ENCODE peak calls at places on chromosomes 5 and 9, in ten cellular contexts. One of them, this sample, is unnamed. For H3K4me1, the result is how much of the 10 kb centered on the place peaks cover.

GRCh38 chr9:97411789-97412627 is at the start of gene TDRD7:
- DNase-seq in heart right ventricle: peak
- DNase-seq in PC-3: peak
- DNase-seq in neuronal stem cell: peak
- DNase-seq in cardiac muscle cell: peak
- DNase-seq in hepatocyte: peak
- DNase-seq in endodermal cell: peak
- DNase-seq in mammary epithelial cell: peak
- DNase-seq in GM23338: peak
- DNase-seq in SK-N-SH: peak
- DNase-seq in this sample: peak

GRCh38 chr5:6574537-6574936 is 58.3 kb downstream of the NSUN2 start:
- DNase-seq in heart right ventricle: no peak
- DNase-seq in PC-3: peak
- DNase-seq in neuronal stem cell: no peak
- DNase-seq in cardiac muscle cell: no peak
- DNase-seq in hepatocyte: no peak
- DNase-seq in endodermal cell: no peak
- DNase-seq in mammary epithelial cell: no peak
- DNase-seq in GM23338: no peak
- DNase-seq in SK-N-SH: no peak
- DNase-seq in this sample: no peak

GRCh38 chr9:116450378-116451139 is 236.5 kb upstream of the TRIM32 start:
- DNase-seq in heart right ventricle: no peak
- DNase-seq in PC-3: peak
- DNase-seq in neuronal stem cell: no peak
- DNase-seq in cardiac muscle cell: peak
- DNase-seq in hepatocyte: peak
- DNase-seq in endodermal cell: no peak
- DNase-seq in mammary epithelial cell: no peak
- DNase-seq in GM23338: no peak
- DNase-seq in SK-N-SH: no peak
- DNase-seq in this sample: peak

GRCh38 chr5:143187495-143187894 is 216.0 kb downstream of the NR3C1 start:
- DNase-seq in heart right ventricle: no peak
- DNase-seq in PC-3: peak
- DNase-seq in neuronal stem cell: no peak
- DNase-seq in cardiac muscle cell: no peak
- DNase-seq in hepatocyte: no peak
- DNase-seq in endodermal cell: no peak
- DNase-seq in mammary epithelial cell: peak
- DNase-seq in GM23338: no peak
- DNase-seq in SK-N-SH: no peak
- DNase-seq in this sample: no peak

GRCh38 chr9:78397045-78397843 is 100.3 kb downstream of the PSAT1 start:
- DNase-seq in heart right ventricle: no peak
- DNase-seq in PC-3: no peak
- DNase-seq in neuronal stem cell: peak
- DNase-seq in cardiac muscle cell: no peak
- DNase-seq in hepatocyte: no peak
- DNase-seq in endodermal cell: peak
- DNase-seq in mammary epithelial cell: no peak
- DNase-seq in GM23338: peak
- DNase-seq in SK-N-SH: peak
- DNase-seq in this sample: peak

GRCh38 chr9:19085295-19085694 is 17.4 kb downstream of the HAUS6 start:
- DNase-seq in heart right ventricle: no peak
- DNase-seq in PC-3: peak
- DNase-seq in neuronal stem cell: no peak
- DNase-seq in cardiac muscle cell: peak
- DNase-seq in hepatocyte: peak
- DNase-seq in endodermal cell: no peak
- DNase-seq in mammary epithelial cell: no peak
- DNase-seq in GM23338: peak
- DNase-seq in SK-N-SH: peak
- DNase-seq in this sample: no peak

GRCh38 chr9:6938447-6938846 is 180.7 kb downstream of the KDM4C start:
- DNase-seq in heart right ventricle: no peak
- DNase-seq in PC-3: peak
- DNase-seq in neuronal stem cell: no peak
- DNase-seq in cardiac muscle cell: peak
- DNase-seq in hepatocyte: no peak
- DNase-seq in endodermal cell: no peak
- DNase-seq in mammary epithelial cell: peak
- DNase-seq in GM23338: no peak
- DNase-seq in SK-N-SH: no peak
- DNase-seq in this sample: peak

GRCh38 chr5:140043508-140043872 is 391 bp upstream of the NRG2 start:
- DNase-seq in heart right ventricle: peak
- DNase-seq in PC-3: peak
- DNase-seq in neuronal stem cell: no peak
- DNase-seq in cardiac muscle cell: no peak
- DNase-seq in hepatocyte: no peak
- DNase-seq in endodermal cell: peak
- DNase-seq in mammary epithelial cell: no peak
- DNase-seq in GM23338: peak
- DNase-seq in SK-N-SH: peak
- DNase-seq in this sample: no peak

GRCh38 chr5:57784106-57784505 is 301.5 kb upstream of the ACTBL2 start:
- DNase-seq in heart right ventricle: no peak
- DNase-seq in PC-3: no peak
- DNase-seq in neuronal stem cell: no peak
- DNase-seq in cardiac muscle cell: peak
- DNase-seq in hepatocyte: no peak
- DNase-seq in endodermal cell: no peak
- DNase-seq in mammary epithelial cell: no peak
- DNase-seq in GM23338: no peak
- DNase-seq in SK-N-SH: no peak
- DNase-seq in this sample: peak

GRCh38 chr5:139600336-139600949 is 39.3 kb downstream of the UBE2D2 start:
- DNase-seq in heart right ventricle: no peak
- DNase-seq in PC-3: peak
- DNase-seq in neuronal stem cell: no peak
- DNase-seq in cardiac muscle cell: peak
- DNase-seq in hepatocyte: no peak
- DNase-seq in endodermal cell: no peak
- DNase-seq in mammary epithelial cell: peak
- DNase-seq in GM23338: no peak
- DNase-seq in SK-N-SH: no peak
- DNase-seq in this sample: peak

DNA sequence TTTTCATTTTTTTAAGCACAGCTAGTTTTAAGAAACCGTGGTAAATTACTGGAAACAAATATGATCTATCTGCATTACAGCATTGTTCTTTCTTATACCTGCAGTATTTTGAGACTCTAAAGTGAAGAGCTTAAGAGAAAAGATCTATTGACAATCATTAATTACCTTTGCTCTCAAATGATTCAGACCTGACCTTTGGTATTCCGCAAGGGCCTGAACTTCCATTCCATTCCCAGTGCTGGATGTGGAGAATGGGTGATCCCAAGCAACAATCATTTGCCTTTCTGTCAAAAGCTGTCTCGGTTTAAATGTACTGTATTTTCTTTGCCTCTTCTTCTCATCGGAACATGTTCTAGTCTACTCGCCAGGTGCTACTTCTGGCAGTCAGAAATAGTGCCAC is 18.9 kb downstream of the NREP start:
- DNase-seq in heart right ventricle: no peak
- DNase-seq in PC-3: peak
- DNase-seq in neuronal stem cell: no peak
- DNase-seq in cardiac muscle cell: no peak
- DNase-seq in hepatocyte: no peak
- DNase-seq in endodermal cell: no peak
- DNase-seq in mammary epithelial cell: no peak
- DNase-seq in GM23338: no peak
- DNase-seq in SK-N-SH: no peak
- DNase-seq in this sample: no peak
- H3K4me1 ChIP-seq in heart right ventricle: half or more
- H3K4me1 ChIP-seq in PC-3: under half
- H3K4me1 ChIP-seq in neuronal stem cell: under half
- H3K4me1 ChIP-seq in cardiac muscle cell: half or more
- H3K4me1 ChIP-seq in hepatocyte: under half
- H3K4me1 ChIP-seq in endodermal cell: under half
- H3K4me1 ChIP-seq in mammary epithelial cell: under half
- H3K4me1 ChIP-seq in GM23338: half or more
- H3K4me1 ChIP-seq in SK-N-SH: under half
- H3K4me1 ChIP-seq in this sample: half or more

DNA sequence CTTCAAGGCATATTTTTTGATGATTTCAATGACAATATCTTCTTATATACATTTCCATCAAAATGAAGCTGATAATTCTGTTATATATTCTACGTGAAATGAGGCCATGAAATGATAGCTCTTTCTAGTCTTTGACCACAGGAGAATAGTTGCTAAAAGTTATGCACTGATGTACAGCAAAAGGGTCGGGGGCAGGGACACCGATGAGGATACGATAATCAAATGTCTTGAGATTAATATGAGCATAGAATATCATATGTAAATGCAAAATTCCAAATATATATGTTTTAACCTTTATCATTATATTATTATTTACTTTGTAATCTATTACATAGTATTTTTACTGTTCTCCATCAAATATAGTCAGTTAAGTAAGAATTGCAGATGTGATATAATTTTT is 264.8 kb downstream of the KIAA0825 start:
- DNase-seq in heart right ventricle: no peak
- DNase-seq in PC-3: no peak
- DNase-seq in neuronal stem cell: no peak
- DNase-seq in cardiac muscle cell: no peak
- DNase-seq in hepatocyte: no peak
- DNase-seq in endodermal cell: no peak
- DNase-seq in mammary epithelial cell: no peak
- DNase-seq in GM23338: no peak
- DNase-seq in SK-N-SH: no peak
- DNase-seq in this sample: no peak
- H3K4me1 ChIP-seq in heart right ventricle: under half
- H3K4me1 ChIP-seq in PC-3: under half
- H3K4me1 ChIP-seq in neuronal stem cell: under half
- H3K4me1 ChIP-seq in cardiac muscle cell: under half
- H3K4me1 ChIP-seq in hepatocyte: under half
- H3K4me1 ChIP-seq in endodermal cell: under half
- H3K4me1 ChIP-seq in mammary epithelial cell: under half
- H3K4me1 ChIP-seq in GM23338: half or more
- H3K4me1 ChIP-seq in SK-N-SH: under half
- H3K4me1 ChIP-seq in this sample: under half

DNA sequence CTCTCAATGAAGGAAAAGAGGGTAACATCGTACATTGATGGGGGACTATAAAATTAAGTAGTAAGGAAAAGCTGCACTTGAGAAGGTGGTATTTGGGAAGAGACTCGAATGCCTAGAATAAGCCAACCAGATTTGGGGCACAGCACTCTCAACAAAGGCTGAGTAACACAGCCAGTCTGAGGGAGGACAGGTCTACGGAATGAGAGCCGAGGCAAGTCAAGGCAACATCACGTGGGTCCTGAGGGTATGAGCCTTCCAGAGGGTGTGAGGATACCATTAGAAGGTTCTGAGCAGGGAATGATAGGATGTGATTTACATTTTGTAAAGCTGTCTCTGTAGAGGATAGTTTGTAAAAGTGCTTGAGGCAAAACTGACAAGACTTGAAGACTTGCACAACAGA is 434.1 kb downstream of the RAB3C start:
- DNase-seq in heart right ventricle: no peak
- DNase-seq in PC-3: no peak
- DNase-seq in neuronal stem cell: no peak
- DNase-seq in cardiac muscle cell: no peak
- DNase-seq in hepatocyte: no peak
- DNase-seq in endodermal cell: no peak
- DNase-seq in mammary epithelial cell: no peak
- DNase-seq in GM23338: no peak
- DNase-seq in SK-N-SH: no peak
- DNase-seq in this sample: no peak
- H3K4me1 ChIP-seq in heart right ventricle: under half
- H3K4me1 ChIP-seq in PC-3: under half
- H3K4me1 ChIP-seq in neuronal stem cell: under half
- H3K4me1 ChIP-seq in cardiac muscle cell: under half
- H3K4me1 ChIP-seq in hepatocyte: under half
- H3K4me1 ChIP-seq in endodermal cell: under half
- H3K4me1 ChIP-seq in mammary epithelial cell: under half
- H3K4me1 ChIP-seq in GM23338: under half
- H3K4me1 ChIP-seq in SK-N-SH: under half
- H3K4me1 ChIP-seq in this sample: under half

GRCh38 chr9:127979333-127980055 is 1.3 kb downstream of the EEIG1 start:
- DNase-seq in heart right ventricle: no peak
- DNase-seq in PC-3: peak
- DNase-seq in neuronal stem cell: no peak
- DNase-seq in cardiac muscle cell: peak
- DNase-seq in hepatocyte: peak
- DNase-seq in endodermal cell: peak
- DNase-seq in mammary epithelial cell: peak
- DNase-seq in GM23338: peak
- DNase-seq in SK-N-SH: peak
- DNase-seq in this sample: peak
- H3K4me1 ChIP-seq in heart right ventricle: half or more
- H3K4me1 ChIP-seq in PC-3: under half
- H3K4me1 ChIP-seq in neuronal stem cell: under half
- H3K4me1 ChIP-seq in cardiac muscle cell: half or more
- H3K4me1 ChIP-seq in hepatocyte: half or more
- H3K4me1 ChIP-seq in endodermal cell: under half
- H3K4me1 ChIP-seq in mammary epithelial cell: under half
- H3K4me1 ChIP-seq in GM23338: under half
- H3K4me1 ChIP-seq in SK-N-SH: under half
- H3K4me1 ChIP-seq in this sample: under half

DNA sequence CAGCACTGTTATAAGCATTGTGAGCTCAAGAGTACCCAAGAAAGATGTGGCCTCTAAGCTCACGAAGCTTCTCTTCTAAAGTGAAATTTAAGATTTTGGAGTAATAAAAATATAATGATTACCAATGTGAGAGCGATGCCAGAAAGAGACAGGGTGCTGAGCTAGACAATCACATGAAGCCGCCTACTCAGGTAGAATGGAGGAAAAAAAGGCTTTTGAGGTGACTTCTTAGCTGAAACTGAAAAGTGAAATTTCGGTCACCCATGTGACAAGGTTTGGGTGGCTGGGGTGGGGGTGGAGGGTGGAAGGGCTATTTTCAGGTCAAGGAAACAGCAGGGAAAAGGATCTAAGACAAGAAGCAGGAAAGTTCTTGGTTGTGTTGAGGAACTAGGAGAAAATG is 388.2 kb upstream of the WWC1 start:
- DNase-seq in heart right ventricle: no peak
- DNase-seq in PC-3: no peak
- DNase-seq in neuronal stem cell: no peak
- DNase-seq in cardiac muscle cell: no peak
- DNase-seq in hepatocyte: no peak
- DNase-seq in endodermal cell: no peak
- DNase-seq in mammary epithelial cell: no peak
- DNase-seq in GM23338: no peak
- DNase-seq in SK-N-SH: no peak
- DNase-seq in this sample: no peak
- H3K4me1 ChIP-seq in heart right ventricle: under half
- H3K4me1 ChIP-seq in PC-3: under half
- H3K4me1 ChIP-seq in neuronal stem cell: under half
- H3K4me1 ChIP-seq in cardiac muscle cell: under half
- H3K4me1 ChIP-seq in hepatocyte: under half
- H3K4me1 ChIP-seq in endodermal cell: under half
- H3K4me1 ChIP-seq in mammary epithelial cell: under half
- H3K4me1 ChIP-seq in GM23338: under half
- H3K4me1 ChIP-seq in SK-N-SH: under half
- H3K4me1 ChIP-seq in this sample: under half

GRCh38 chr5:155998258-155998657 is 328.7 kb upstream of the SGCD start:
- DNase-seq in heart right ventricle: no peak
- DNase-seq in PC-3: no peak
- DNase-seq in neuronal stem cell: no peak
- DNase-seq in cardiac muscle cell: no peak
- DNase-seq in hepatocyte: no peak
- DNase-seq in endodermal cell: no peak
- DNase-seq in mammary epithelial cell: no peak
- DNase-seq in GM23338: no peak
- DNase-seq in SK-N-SH: no peak
- DNase-seq in this sample: no peak
- H3K4me1 ChIP-seq in heart right ventricle: under half
- H3K4me1 ChIP-seq in PC-3: under half
- H3K4me1 ChIP-seq in neuronal stem cell: under half
- H3K4me1 ChIP-seq in cardiac muscle cell: under half
- H3K4me1 ChIP-seq in hepatocyte: under half
- H3K4me1 ChIP-seq in endodermal cell: under half
- H3K4me1 ChIP-seq in mammary epithelial cell: under half
- H3K4me1 ChIP-seq in GM23338: under half
- H3K4me1 ChIP-seq in SK-N-SH: under half
- H3K4me1 ChIP-seq in this sample: under half

This sample was measured in fibroblast of lung.